ENCODE peak calls at places on chromosomes 12 and 14, in six cellular contexts. One of them, this sample, is unnamed.

GRCh38 chr12:9866786-9867379 is 2.3 kb downstream of the CLEC2B start:
- DNase-seq in IMR-90: no peak
- DNase-seq in hepatocyte: no peak
- DNase-seq in PC-9: no peak
- DNase-seq in AG09309: no peak
- DNase-seq in OCI-LY7: peak; percentile 30
- DNase-seq in this sample: no peak

GRCh38 chr12:25701290-25701689 is 148.2 kb upstream of the LMNTD1 start:
- DNase-seq in hepatocyte: peak; percentile 37
- DNase-seq in AG09309: no peak
- DNase-seq in IMR-90: peak; percentile 81
- DNase-seq in OCI-LY7: no peak
- DNase-seq in PC-9: no peak
- DNase-seq in this sample: peak; percentile 83

GRCh38 chr14:78088941-78089340 is 81.2 kb upstream of the NRXN3 start:
- DNase-seq in PC-9: no peak
- DNase-seq in AG09309: no peak
- DNase-seq in hepatocyte: no peak
- DNase-seq in IMR-90: no peak
- DNase-seq in OCI-LY7: no peak
- DNase-seq in this sample: no peak

GRCh38 chr12:56198836-56199235 is 9.6 kb upstream of the SMARCC2 start:
- DNase-seq in PC-9: no peak
- DNase-seq in OCI-LY7: no peak
- DNase-seq in IMR-90: peak; percentile 18
- DNase-seq in AG09309: no peak
- DNase-seq in hepatocyte: no peak
- DNase-seq in this sample: no peak

GRCh38 chr12:102465762-102466560 is 14.4 kb downstream of the IGF1 start:
- DNase-seq in OCI-LY7: no peak
- DNase-seq in hepatocyte: no peak
- DNase-seq in PC-9: no peak
- DNase-seq in AG09309: no peak
- DNase-seq in IMR-90: no peak
- DNase-seq in this sample: no peak

GRCh38 chr12:111766608-111767361 is at the start of gene ALDH2:
- DNase-seq in AG09309: no peak
- DNase-seq in OCI-LY7: peak; percentile 69
- DNase-seq in hepatocyte: peak; percentile 88
- DNase-seq in PC-9: peak; percentile 41
- DNase-seq in IMR-90: peak; percentile 43
- DNase-seq in this sample: no peak

GRCh38 chr12:93042283-93042682 is 113.2 kb upstream of the EEA1 start:
- DNase-seq in hepatocyte: no peak
- DNase-seq in IMR-90: peak; percentile 60
- DNase-seq in AG09309: no peak
- DNase-seq in OCI-LY7: no peak
- DNase-seq in PC-9: no peak
- DNase-seq in this sample: no peak

GRCh38 chr14:101179691-101180211 is 276.2 kb upstream of the RTL1 start:
- DNase-seq in AG09309: no peak
- DNase-seq in hepatocyte: no peak
- DNase-seq in PC-9: no peak
- DNase-seq in IMR-90: no peak
- DNase-seq in OCI-LY7: no peak
- DNase-seq in this sample: no peak

GRCh38 chr12:12797789-12798142 is 12.3 kb downstream of the APOLD1 start:
- DNase-seq in OCI-LY7: no peak
- DNase-seq in AG09309: no peak
- DNase-seq in hepatocyte: no peak
- DNase-seq in IMR-90: no peak
- DNase-seq in PC-9: no peak
- DNase-seq in this sample: no peak

GRCh38 chr14:74620497-74620921 is 8.5 kb upstream of the LTBP2 start:
- DNase-seq in OCI-LY7: no peak
- DNase-seq in hepatocyte: no peak
- DNase-seq in IMR-90: peak; percentile 95
- DNase-seq in AG09309: peak; percentile 90
- DNase-seq in PC-9: peak; percentile 100
- DNase-seq in this sample: peak; percentile 97

GRCh38 chr14:101992708-101993107 is 28.3 kb downstream of the DYNC1H1 start:
- DNase-seq in AG09309: no peak
- DNase-seq in OCI-LY7: peak; percentile 82
- DNase-seq in hepatocyte: no peak
- DNase-seq in IMR-90: no peak
- DNase-seq in PC-9: no peak
- DNase-seq in this sample: no peak

GRCh38 chr12:77118696-77119095 is 53.3 kb upstream of the E2F7 start:
- DNase-seq in AG09309: no peak
- DNase-seq in PC-9: no peak
- DNase-seq in IMR-90: peak; percentile 53
- DNase-seq in OCI-LY7: no peak
- DNase-seq in hepatocyte: no peak
- DNase-seq in this sample: peak; percentile 61

GRCh38 chr12:124774462-124775167 is 89.0 kb downstream of the SCARB1 start:
- DNase-seq in IMR-90: peak; percentile 85
- DNase-seq in AG09309: peak; percentile 88
- DNase-seq in PC-9: no peak
- DNase-seq in OCI-LY7: peak; percentile 45
- DNase-seq in hepatocyte: no peak
- DNase-seq in this sample: peak; percentile 100

GRCh38 chr12:52947738-52948423 is 1.0 kb upstream of the KRT18 start:
- DNase-seq in hepatocyte: no peak
- DNase-seq in OCI-LY7: no peak
- DNase-seq in PC-9: no peak
- DNase-seq in IMR-90: no peak
- DNase-seq in AG09309: no peak
- DNase-seq in this sample: no peak

GRCh38 chr12:30437616-30438015 is 258.1 kb downstream of the IPO8 start:
- DNase-seq in OCI-LY7: no peak
- DNase-seq in AG09309: no peak
- DNase-seq in IMR-90: peak; percentile 21
- DNase-seq in hepatocyte: no peak
- DNase-seq in PC-9: no peak
- DNase-seq in this sample: peak; percentile 74

DNA sequence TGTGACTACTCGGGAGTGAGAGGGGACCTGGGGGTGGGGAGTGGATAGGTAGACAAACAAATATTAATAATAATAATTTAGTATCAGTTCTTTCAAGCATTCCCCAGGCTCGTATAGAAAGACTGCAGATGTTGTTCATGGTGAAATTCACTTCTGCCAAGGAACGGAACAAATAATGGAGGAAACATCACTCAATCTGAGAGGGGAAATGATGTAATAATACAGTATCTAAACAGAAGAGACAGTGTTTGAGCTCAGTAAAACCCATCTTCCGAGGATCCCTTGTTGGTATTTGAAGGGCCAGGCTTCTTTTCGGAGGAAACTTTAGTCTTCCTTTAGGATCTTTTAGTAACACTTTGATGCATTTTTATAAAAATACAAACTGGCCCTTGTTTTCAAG is 114.2 kb downstream of the KCNK10 start:
- DNase-seq in PC-9: no peak
- DNase-seq in IMR-90: no peak
- DNase-seq in AG09309: no peak
- DNase-seq in hepatocyte: no peak
- DNase-seq in OCI-LY7: no peak
- DNase-seq in this sample: no peak
- TF ChIP-seq CTCF in PC-9: no peak
- TF ChIP-seq CTCF in IMR-90: no peak
- TF ChIP-seq CTCF in AG09309: no peak
- TF ChIP-seq CTCF in hepatocyte: no peak
- TF ChIP-seq CTCF in OCI-LY7: no peak
- TF ChIP-seq CTCF in this sample: no peak

DNA sequence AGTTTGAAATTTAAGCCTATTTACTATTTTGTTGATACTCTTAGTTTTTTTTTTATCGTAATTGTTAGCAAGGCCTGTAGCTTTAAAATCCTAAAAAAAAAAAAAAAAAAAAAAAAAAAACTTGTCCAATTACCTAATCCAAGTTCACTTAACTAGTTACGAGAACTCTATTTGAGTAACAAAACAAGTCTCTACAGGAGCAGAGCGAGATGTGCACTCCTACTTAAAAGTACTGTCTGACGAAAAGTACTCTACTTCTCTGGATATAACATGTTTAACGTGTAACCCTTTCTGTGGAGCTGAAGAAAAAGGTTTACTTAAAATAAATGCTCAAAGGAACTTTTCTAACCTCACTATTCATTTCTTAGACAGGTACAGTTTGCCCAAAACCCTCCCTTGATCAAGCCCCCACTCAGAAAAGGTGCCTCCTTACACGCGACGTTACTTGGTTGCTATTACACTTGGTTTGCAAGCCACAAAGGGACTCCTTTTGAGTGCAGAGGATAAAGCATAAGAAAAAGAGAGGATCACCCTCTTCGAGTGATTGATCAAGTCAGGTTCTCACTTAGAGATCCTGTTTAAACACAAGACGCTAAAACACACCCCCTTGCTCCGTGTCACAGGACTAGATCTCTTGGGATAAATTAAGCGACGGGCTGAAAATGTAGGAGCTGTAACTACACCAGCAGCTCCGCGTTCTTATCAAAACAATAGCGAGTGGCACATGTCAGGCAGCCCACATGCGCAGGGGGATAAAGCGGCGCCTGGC is 2.2 kb downstream of the BAZ1A start:
- DNase-seq in AG09309: no peak
- DNase-seq in IMR-90: peak; percentile 69
- DNase-seq in PC-9: no peak
- DNase-seq in OCI-LY7: peak; percentile 23
- DNase-seq in hepatocyte: peak; percentile 23
- DNase-seq in this sample: peak; percentile 59
- H3K4me3 ChIP-seq in AG09309: peak overlapping the region; percentile 89
- H3K4me3 ChIP-seq in IMR-90: peak overlapping the region; percentile 96
- H3K4me3 ChIP-seq in PC-9: peak overlapping the region; percentile 77
- H3K4me3 ChIP-seq in OCI-LY7: peak overlapping the region; percentile 99
- H3K4me3 ChIP-seq in hepatocyte: peak overlapping the region; percentile 92
- H3K4me3 ChIP-seq in this sample: peak overlapping the region; percentile 73

GRCh38 chr12:5051913-5052312 is 8.2 kb downstream of the KCNA5 start:
- DNase-seq in IMR-90: no peak
- DNase-seq in AG09309: no peak
- DNase-seq in OCI-LY7: peak; percentile 22
- DNase-seq in hepatocyte: no peak
- DNase-seq in PC-9: no peak
- DNase-seq in this sample: no peak

GRCh38 chr12:5052348-5052747 is 8.7 kb downstream of the KCNA5 start:
- DNase-seq in OCI-LY7: no peak
- DNase-seq in AG09309: no peak
- DNase-seq in hepatocyte: no peak
- DNase-seq in PC-9: no peak
- DNase-seq in IMR-90: no peak
- DNase-seq in this sample: no peak

GRCh38 chr12:5050542-5050941 is 6.9 kb downstream of the KCNA5 start:
- DNase-seq in AG09309: no peak
- DNase-seq in PC-9: no peak
- DNase-seq in OCI-LY7: no peak
- DNase-seq in IMR-90: no peak
- DNase-seq in hepatocyte: no peak
- DNase-seq in this sample: no peak

GRCh38 chr12:5047729-5048128 is 4.0 kb downstream of the KCNA5 start:
- DNase-seq in AG09309: no peak
- DNase-seq in IMR-90: no peak
- DNase-seq in OCI-LY7: no peak
- DNase-seq in hepatocyte: no peak
- DNase-seq in PC-9: no peak
- DNase-seq in this sample: no peak

DNA sequence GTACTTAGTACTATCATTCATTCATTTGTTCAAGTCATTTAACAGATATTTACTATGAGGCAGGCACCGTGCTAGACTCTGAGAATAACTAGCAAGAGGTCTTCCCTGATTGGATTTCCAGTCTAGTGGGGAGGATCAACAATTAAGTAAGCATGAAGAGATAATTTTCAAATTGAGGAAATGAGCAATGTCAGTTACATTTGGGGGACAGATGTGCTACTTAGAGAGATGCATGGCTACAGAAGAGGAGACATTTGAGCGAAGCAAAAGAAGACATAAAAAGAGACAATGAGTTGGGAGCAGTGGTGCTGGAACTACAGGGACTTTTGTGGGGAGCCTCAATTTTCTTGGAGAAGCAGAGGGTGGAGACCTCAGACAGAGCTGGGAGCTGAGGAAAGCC is 7.7 kb downstream of the KCNA5 start:
- DNase-seq in hepatocyte: no peak
- DNase-seq in PC-9: no peak
- DNase-seq in AG09309: no peak
- DNase-seq in IMR-90: no peak
- DNase-seq in OCI-LY7: peak; percentile 12
- DNase-seq in this sample: no peak
- TF ChIP-seq CTCF in hepatocyte: no peak
- TF ChIP-seq CTCF in PC-9: no peak
- TF ChIP-seq CTCF in AG09309: no peak
- TF ChIP-seq CTCF in IMR-90: no peak
- TF ChIP-seq CTCF in OCI-LY7: no peak
- TF ChIP-seq CTCF in this sample: no peak

GRCh38 chr14:89699076-89699475 is 255.5 kb downstream of the EFCAB11 start:
- DNase-seq in IMR-90: no peak
- DNase-seq in hepatocyte: no peak
- DNase-seq in OCI-LY7: no peak
- DNase-seq in AG09309: no peak
- DNase-seq in PC-9: no peak
- DNase-seq in this sample: no peak

GRCh38 chr14:89701079-89702043 is 253.2 kb downstream of the EFCAB11 start:
- DNase-seq in IMR-90: peak; percentile 62
- DNase-seq in AG09309: no peak
- DNase-seq in PC-9: no peak
- DNase-seq in hepatocyte: peak; percentile 93
- DNase-seq in OCI-LY7: peak; percentile 76
- DNase-seq in this sample: peak; percentile 71

GRCh38 chr14:89697281-89698060 is 257.1 kb downstream of the EFCAB11 start:
- DNase-seq in AG09309: no peak
- DNase-seq in hepatocyte: no peak
- DNase-seq in PC-9: no peak
- DNase-seq in IMR-90: no peak
- DNase-seq in OCI-LY7: no peak
- DNase-seq in this sample: no peak

GRCh38 chr14:89707086-89707485 is 247.4 kb downstream of the EFCAB11 start:
- DNase-seq in AG09309: no peak
- DNase-seq in hepatocyte: no peak
- DNase-seq in PC-9: no peak
- DNase-seq in OCI-LY7: no peak
- DNase-seq in IMR-90: no peak
- DNase-seq in this sample: no peak

DNA sequence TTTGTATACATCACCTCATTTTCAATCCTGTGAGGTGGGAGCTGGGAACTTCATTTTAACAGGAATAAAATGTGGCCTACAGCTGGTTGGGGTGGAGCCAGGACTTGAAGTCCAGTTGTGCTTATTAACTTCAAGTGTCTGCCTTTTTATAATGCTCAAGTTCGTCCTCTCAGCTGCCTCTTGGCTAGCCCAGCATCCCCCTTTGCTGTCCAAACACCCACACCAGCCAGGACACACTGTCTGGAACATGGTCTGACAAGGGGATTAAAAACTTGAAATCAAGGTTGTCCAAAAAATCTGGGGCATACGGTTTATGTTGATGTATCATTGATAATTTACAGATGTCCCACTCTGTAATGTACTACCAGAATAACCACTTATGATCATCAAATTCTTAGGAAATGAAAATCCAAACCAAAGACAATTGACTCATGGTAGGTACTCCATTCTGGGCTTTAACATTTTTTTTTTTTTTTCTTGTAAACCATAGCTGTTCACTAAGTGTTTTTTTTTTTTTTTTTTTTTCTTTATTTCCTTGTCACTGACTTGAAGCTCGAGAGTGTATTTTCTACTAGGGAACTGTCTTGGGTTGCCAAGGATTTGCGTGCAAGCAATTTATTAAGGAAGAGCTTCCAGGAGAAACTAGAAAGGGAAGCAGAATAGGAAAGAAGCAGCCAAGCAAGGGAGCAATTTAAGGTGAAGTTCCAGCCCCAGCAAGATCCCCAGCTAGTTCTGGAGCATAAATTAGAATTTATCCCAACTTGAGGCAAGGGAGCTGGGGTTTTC is 252.2 kb downstream of the EFCAB11 start:
- DNase-seq in AG09309: peak; percentile 48
- DNase-seq in IMR-90: peak; percentile 67
- DNase-seq in PC-9: no peak
- DNase-seq in hepatocyte: peak; percentile 30
- DNase-seq in OCI-LY7: no peak
- DNase-seq in this sample: peak; percentile 94
- H3K4me3 ChIP-seq in AG09309: peak overlapping the region; percentile 70
- H3K4me3 ChIP-seq in IMR-90: peak overlapping the region; percentile 47
- H3K4me3 ChIP-seq in PC-9: peak overlapping the region; percentile 24
- H3K4me3 ChIP-seq in hepatocyte: peak overlapping the region; percentile 83
- H3K4me3 ChIP-seq in OCI-LY7: peak overlapping the region; percentile 56
- H3K4me3 ChIP-seq in this sample: peak overlapping the region; percentile 40

This sample was measured in fibroblast of mammary gland.